ENCODE peak calls at places on chromosome 1, in seven cellular contexts. Z is neuronal stem cell; B is gastrocnemius medialis; U is HCT116; V is left lung; L is CD8-positive, alpha-beta memory T cell; S is ovary. J is an unnamed sample.

GRCh38 chr1:223425550-223425949 is 32.3 kb downstream of the CCDC185 start:
- DNase-seq in U (no peak), S (no peak), B (no peak), Z (no peak), L (no peak), V (no peak), J (peak; percentile 49)

GRCh38 chr1:71047635-71048607 is at the start of gene PTGER3:
- DNase-seq in Z (peak; percentile 55), U (no peak), L (peak; percentile 43), V (peak; percentile 62), S (peak; percentile 54), B (no peak), J (peak; percentile 95)

GRCh38 chr1:30537279-30537678 is 186.1 kb downstream of the MATN1 start:
- DNase-seq in L (no peak), B (no peak), Z (no peak), V (no peak), U (no peak), S (no peak), J (no peak)

GRCh38 chr1:228983231-228983660 is 248.0 kb downstream of the RHOU start:
- DNase-seq in L (no peak), S (no peak), V (no peak), Z (no peak), B (no peak), U (no peak), J (no peak)

GRCh38 chr1:159177273-159177907 is 6.0 kb downstream of the CADM3 start:
- DNase-seq in L (no peak), Z (peak; percentile 89), U (peak; percentile 21), V (no peak), S (no peak), B (no peak), J (no peak)

GRCh38 chr1:212313616-212314015 is 28.4 kb downstream of the PPP2R5A start:
- DNase-seq in V (no peak), U (no peak), B (no peak), Z (no peak), L (no peak), S (no peak), J (no peak)

GRCh38 chr1:17819129-17819802 is 64.1 kb downstream of the ACTL8 start:
- DNase-seq in B (peak; percentile 49), U (no peak), S (no peak), V (no peak), Z (no peak), L (no peak), J (no peak)

GRCh38 chr1:21896652-21897532 is 40.2 kb downstream of the HSPG2 start:
- DNase-seq in S (peak; percentile 75), L (no peak), Z (no peak), V (no peak), B (peak; percentile 91), U (no peak), J (peak; percentile 88)

GRCh38 chr1:79852004-79852403 is 845.5 kb upstream of the ADGRL4 start:
- DNase-seq in V (no peak), Z (no peak), U (peak; percentile 10), L (no peak), S (no peak), B (no peak), J (no peak)

GRCh38 chr1:155327981-155328380 is 7.3 kb downstream of the RUSC1 start:
- DNase-seq in L (no peak), S (no peak), U (no peak), B (no peak), Z (no peak), V (no peak), J (peak; percentile 9)

GRCh38 chr1:66296901-66297300 is 237.1 kb upstream of the SGIP1 start:
- DNase-seq in S (no peak), U (no peak), B (no peak), L (no peak), V (no peak), Z (no peak), J (no peak)

GRCh38 chr1:44293761-44294315 is 61.2 kb downstream of the ERI3 start:
- DNase-seq in L (no peak), Z (no peak), V (no peak), S (no peak), B (peak; percentile 67), U (no peak), J (no peak)

GRCh38 chr1:173420330-173420806 is 56.8 kb upstream of the PRDX6 start:
- DNase-seq in B (peak; percentile 40), S (peak; percentile 64), L (peak; percentile 40), V (peak; percentile 43), U (peak; percentile 76), Z (peak; percentile 73), J (no peak)

GRCh38 chr1:26965213-26965612 is 4.9 kb upstream of the KDF1 start:
- DNase-seq in S (no peak), B (no peak), Z (no peak), U (no peak), L (no peak), V (no peak), J (no peak)

GRCh38 chr1:71666609-71667008 is 585.8 kb upstream of the ZRANB2 start:
- DNase-seq in Z (no peak), L (no peak), S (no peak), V (no peak), B (no peak), U (no peak), J (no peak)

GRCh38 chr1:98660941-98661543 is 479 bp upstream of the SNX7 start:
- DNase-seq in Z (no peak), U (no peak), V (no peak), L (no peak), S (no peak), B (no peak), J (no peak)

GRCh38 chr1:10045480-10046355 is 13.0 kb downstream of the UBE4B start:
- DNase-seq in V (no peak), U (no peak), Z (no peak), L (no peak), S (no peak), B (peak; percentile 48), J (no peak)

GRCh38 chr1:109198043-109198695 is 15.5 kb upstream of the SARS1 start:
- DNase-seq in B (peak; percentile 47), Z (no peak), V (no peak), S (peak; percentile 44), U (no peak), L (no peak), J (peak; percentile 76)

GRCh38 chr1:243946946-243947345 is 96.9 kb upstream of the AKT3 start:
- DNase-seq in S (no peak), U (no peak), L (no peak), Z (no peak), B (no peak), V (no peak), J (no peak)

DNA sequence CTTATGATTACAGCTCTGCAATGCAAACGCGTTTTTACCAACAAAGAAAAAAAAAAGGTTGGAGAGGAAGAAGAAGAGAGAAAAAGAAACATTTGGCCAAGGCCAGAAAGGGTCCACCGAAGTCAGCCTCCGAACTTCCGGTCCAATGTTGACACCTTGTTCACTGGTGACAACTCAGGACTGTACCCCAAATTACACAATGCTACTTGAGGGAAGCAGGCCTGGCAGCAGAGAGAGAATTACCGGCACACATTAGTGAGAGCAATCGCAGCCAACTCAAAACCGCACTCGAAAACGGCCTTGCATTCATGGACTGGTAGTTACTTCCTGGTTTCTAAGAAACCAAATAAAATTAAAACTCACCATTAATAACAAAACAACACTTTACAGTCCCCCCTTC is 652.5 kb downstream of the KIF26B start:
- DNase-seq in S (no peak), L (no peak), V (peak; percentile 68), B (no peak), Z (no peak), U (no peak), J (no peak)
- H3K4me3 ChIP-seq in S (no peak overlapping the region), L (no peak overlapping the region), V (no peak overlapping the region), B (no peak overlapping the region), Z (no peak overlapping the region), U (no peak overlapping the region), J (no peak overlapping the region)

GRCh38 chr1:53048345-53048737 is 13.7 kb upstream of the PODN start:
- DNase-seq in V (no peak), S (no peak), U (no peak), B (no peak), Z (no peak), L (no peak), J (no peak)
- H3K36me3 ChIP-seq in V (peaks cover 59% of the 10 kb centered on the region), S (no peaks in the 10 kb centered on the region), U (no peaks in the 10 kb centered on the region), B (peaks cover 18% of the 10 kb centered on the region), Z (peaks cover 2% of the 10 kb centered on the region), L (no peaks in the 10 kb centered on the region), J (peaks cover 3% of the 10 kb centered on the region)

DNA sequence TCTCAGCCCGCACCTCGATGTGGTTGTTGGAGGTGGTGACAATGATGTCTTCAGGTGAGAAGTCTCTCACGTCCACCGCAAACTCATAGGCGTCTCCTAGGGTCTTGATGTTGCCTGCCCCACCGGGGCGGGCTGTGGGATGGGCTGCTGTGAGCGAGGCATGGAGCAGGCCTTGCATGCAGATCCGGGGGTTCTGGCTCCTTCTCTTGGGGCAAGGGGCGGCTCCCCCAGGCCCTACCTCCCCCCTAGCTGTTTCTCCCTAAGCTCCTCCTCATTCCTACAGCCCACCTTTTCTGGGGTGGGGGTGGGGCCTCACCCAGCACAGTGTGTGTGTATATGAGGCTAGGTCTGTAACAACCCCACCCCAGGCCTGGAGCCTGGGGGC is 775 bp downstream of the HSPB7 start:
- DNase-seq in L (no peak), B (no peak), V (no peak), S (no peak), U (no peak), Z (no peak), J (no peak)
- H3K27ac ChIP-seq in L (no peak overlapping the region), B (peak overlapping the region; percentile 100), V (peak overlapping the region; percentile 18), S (peak overlapping the region; percentile 94), U (no peak overlapping the region), Z (no peak overlapping the region), J (peak overlapping the region; percentile 65)

GRCh38 chr1:198528376-198528775 is 12.1 kb downstream of the ATP6V1G3 start:
- DNase-seq in V (no peak), L (no peak), S (no peak), B (no peak), Z (no peak), U (no peak), J (no peak)

GRCh38 chr1:198520524-198521254 is 19.8 kb downstream of the ATP6V1G3 start:
- DNase-seq in B (no peak), S (no peak), V (no peak), U (no peak), L (no peak), Z (no peak), J (no peak)

GRCh38 chr1:198517623-198518022 is 22.9 kb downstream of the ATP6V1G3 start:
- DNase-seq in B (no peak), L (no peak), S (no peak), Z (no peak), U (no peak), V (no peak), J (no peak)

GRCh38 chr1:198519639-198520501 is 20.6 kb downstream of the ATP6V1G3 start:
- DNase-seq in L (no peak), S (no peak), U (no peak), V (no peak), Z (no peak), B (no peak), J (no peak)

DNA sequence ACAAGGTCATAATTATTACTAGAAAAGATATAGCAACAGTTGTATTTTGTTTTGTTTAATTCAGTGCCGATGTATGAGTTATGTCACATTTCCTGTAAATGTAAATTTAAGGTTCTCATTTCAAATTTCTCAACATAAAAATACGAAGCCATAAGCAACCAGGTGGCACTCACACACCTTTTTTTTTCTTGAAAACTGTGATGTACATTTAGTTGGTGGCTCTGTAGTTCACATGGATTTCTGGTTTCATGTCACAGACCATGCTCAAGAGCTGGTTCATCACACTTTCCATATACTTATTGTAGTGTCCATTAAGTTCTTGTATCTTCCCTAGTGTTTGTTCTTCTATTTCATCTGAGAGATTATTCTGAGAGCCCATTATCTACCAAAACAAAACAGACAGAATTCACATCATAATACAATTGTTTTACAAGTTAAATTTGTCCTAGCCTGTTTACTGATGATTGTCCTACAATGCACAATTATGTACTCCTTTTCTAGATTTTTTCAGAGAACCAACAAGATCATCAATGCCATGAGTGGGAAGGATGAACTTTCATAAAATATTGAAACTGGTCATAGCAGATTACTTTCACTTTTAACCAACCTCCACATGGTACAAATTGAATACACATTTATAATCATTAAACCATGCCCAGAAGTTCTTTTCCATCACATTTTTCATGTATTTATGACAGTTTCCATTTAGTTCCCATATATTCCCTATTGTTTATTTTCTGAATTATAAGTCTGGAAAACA is 17.1 kb downstream of the ATP6V1G3 start:
- DNase-seq in Z (no peak), L (no peak), U (no peak), S (no peak), B (no peak), V (no peak), J (no peak)
- H3K4me3 ChIP-seq in Z (no peak overlapping the region), L (peak overlapping the region; percentile 51), U (no peak overlapping the region), S (no peak overlapping the region), B (no peak overlapping the region), V (no peak overlapping the region), J (no peak overlapping the region)

J was measured in aorta.